ENCODE peak calls at places on chromosome 7, in nine cellular contexts. F, H, S, A, I, J, O, Y and G are unnamed samples. For H3K36me3 and H3K4me1, the result is how much of the 10 kb centered on the place peaks cover.

GRCh38 chr7:30330134-30331111 is 46.0 kb downstream of the ZNRF2 start:
- DNase-seq in I (no peak), O (peak), Y (no peak), F (no peak), J (no peak), H (no peak), S (peak), A (no peak), G (no peak)

GRCh38 chr7:158648787-158649186 is 55.8 kb downstream of the NCAPG2 start:
- DNase-seq in J (no peak), Y (no peak), O (no peak), H (no peak), I (no peak), S (no peak), F (no peak), A (no peak), G (no peak)

GRCh38 chr7:7479275-7479674 is 56.4 kb downstream of the COL28A1 start:
- DNase-seq in S (no peak), F (no peak), Y (no peak), H (no peak), A (no peak), J (no peak), I (no peak), O (no peak), G (no peak)

GRCh38 chr7:33108591-33108930 is 643 bp downstream of the RP9 start:
- DNase-seq in F (no peak), J (no peak), O (no peak), S (peak), I (no peak), Y (no peak), H (no peak), A (peak), G (no peak)

GRCh38 chr7:16989883-16990413 is 108.2 kb upstream of the AGR3 start:
- DNase-seq in S (no peak), F (peak), I (peak), J (peak), O (peak), Y (peak), A (no peak), H (peak), G (no peak)

GRCh38 chr7:131100357-131101054 is 227.2 kb upstream of the MKLN1 start:
- DNase-seq in F (no peak), I (no peak), J (no peak), S (no peak), H (no peak), O (no peak), A (no peak), Y (no peak), G (no peak)

GRCh38 chr7:44964831-44965440 is 13.9 kb downstream of the MYO1G start:
- DNase-seq in O (no peak), Y (no peak), S (no peak), F (no peak), I (no peak), J (no peak), H (no peak), A (no peak), G (peak)

GRCh38 chr7:22216832-22217475 is 140.0 kb downstream of the RAPGEF5 start:
- DNase-seq in I (no peak), H (no peak), S (no peak), J (no peak), Y (no peak), O (no peak), F (no peak), A (no peak), G (no peak)

GRCh38 chr7:80831996-80832395 is 86.9 kb downstream of the SEMA3C start:
- DNase-seq in I (no peak), S (no peak), H (no peak), J (no peak), Y (no peak), A (no peak), F (no peak), O (peak), G (no peak)

GRCh38 chr7:132089356-132089755 is 486.9 kb downstream of the PLXNA4 start:
- DNase-seq in H (no peak), O (no peak), S (no peak), J (no peak), A (no peak), F (no peak), I (no peak), Y (no peak), G (no peak)

GRCh38 chr7:16562456-16563220 is 36.0 kb downstream of the LRRC72 start:
- DNase-seq in Y (no peak), F (no peak), S (no peak), A (no peak), O (no peak), I (no peak), J (no peak), H (no peak), G (no peak)

GRCh38 chr7:64872351-64872750 is 30.7 kb upstream of the ZNF273 start:
- DNase-seq in F (no peak), A (no peak), O (no peak), H (no peak), Y (no peak), I (no peak), S (no peak), J (peak), G (no peak)

GRCh38 chr7:99559276-99559915 is 954 bp downstream of the ZNF655 start:
- DNase-seq in Y (no peak), S (no peak), F (no peak), H (no peak), A (no peak), J (no peak), O (peak), I (no peak), G (no peak)

GRCh38 chr7:99560834-99561734 is 2.6 kb downstream of the ZNF655 start:
- DNase-seq in O (no peak), S (no peak), J (no peak), F (no peak), A (no peak), I (no peak), Y (no peak), H (no peak), G (no peak)

GRCh38 chr7:99557940-99558305 is 519 bp upstream of the ZNF655 start:
- DNase-seq in J (no peak), S (peak), Y (no peak), O (no peak), A (no peak), F (no peak), H (no peak), I (no peak), G (no peak)

GRCh38 chr7:99557196-99557607 is 1.2 kb upstream of the ZNF655 start:
- DNase-seq in I (no peak), Y (no peak), J (no peak), S (peak), A (peak), F (no peak), H (no peak), O (peak), G (no peak)

GRCh38 chr7:99558306-99559275 is at the start of gene ZNF655:
- DNase-seq in F (peak), J (peak), S (peak), H (peak), A (peak), O (peak), I (peak), Y (peak), G (peak)
- H3K36me3 ChIP-seq in F (half or more), J (under half), S (half or more), H (under half), A (under half), O (under half), I (half or more), Y (under half), G (under half)

GRCh38 chr7:2520808-2521146 is 1.2 kb downstream of the LFNG start:
- DNase-seq in H (no peak), S (no peak), J (no peak), I (no peak), Y (no peak), O (no peak), F (no peak), A (no peak), G (no peak)

GRCh38 chr7:2520131-2520807 is 695 bp downstream of the LFNG start:
- DNase-seq in I (no peak), J (no peak), Y (no peak), F (peak), O (no peak), S (no peak), A (peak), H (no peak), G (no peak)

GRCh38 chr7:2518737-2519118 is 846 bp upstream of the LFNG start:
- DNase-seq in J (no peak), S (no peak), H (no peak), F (no peak), O (no peak), I (no peak), A (peak), Y (no peak), G (no peak)

GRCh38 chr7:2518101-2518500 is 1.5 kb upstream of the LFNG start:
- DNase-seq in H (no peak), F (no peak), I (no peak), S (no peak), A (no peak), J (no peak), Y (no peak), O (no peak), G (no peak)

DNA sequence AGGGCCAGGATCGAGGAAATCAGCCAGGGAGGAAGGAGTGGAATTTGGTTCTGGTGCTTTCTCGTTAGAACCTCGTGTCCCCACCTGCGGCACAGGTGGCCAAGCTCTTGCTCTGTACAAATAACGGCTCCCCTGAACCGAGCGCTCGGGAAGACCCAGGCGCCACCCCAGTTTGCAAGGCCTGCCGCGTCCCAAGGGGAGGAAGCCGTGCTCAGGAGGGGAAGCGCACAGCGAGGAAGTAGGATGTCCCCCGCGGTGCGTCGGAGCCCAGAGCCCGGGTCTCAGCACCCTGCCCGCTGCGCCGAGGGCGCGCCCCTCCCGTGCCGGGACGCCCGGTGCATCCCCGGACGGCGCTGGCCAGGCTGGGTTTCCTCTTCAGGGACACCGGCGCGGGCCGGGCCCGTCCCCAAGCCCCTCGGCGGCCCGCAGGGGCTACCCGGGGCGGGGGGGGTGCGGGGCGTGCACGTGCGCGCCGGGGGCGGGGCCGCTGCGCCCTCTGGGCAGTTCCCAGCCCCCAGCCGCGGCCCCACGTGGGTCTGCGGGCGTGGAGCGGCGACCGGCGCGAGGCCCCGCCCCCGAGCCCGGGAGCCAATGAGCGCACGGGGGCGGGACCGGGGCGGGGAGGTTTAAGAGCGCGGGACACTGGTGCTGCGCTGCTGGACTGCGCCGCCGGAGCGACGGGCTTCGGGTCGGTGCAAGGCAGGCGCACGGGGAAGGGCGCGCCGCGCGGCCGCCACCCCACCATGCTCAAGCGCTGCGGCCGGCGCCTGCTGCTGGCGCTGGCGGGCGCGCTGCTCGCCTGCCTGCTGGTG is at the start of gene LFNG:
- DNase-seq in I (peak), J (peak), Y (peak), S (peak), H (peak), A (peak), O (peak), F (peak), G (peak)
- TF ChIP-seq CTCF in I (no peak), J (no peak), Y (no peak), S (no peak), H (no peak), A (no peak), O (no peak), F (no peak), G (peak)

DNA sequence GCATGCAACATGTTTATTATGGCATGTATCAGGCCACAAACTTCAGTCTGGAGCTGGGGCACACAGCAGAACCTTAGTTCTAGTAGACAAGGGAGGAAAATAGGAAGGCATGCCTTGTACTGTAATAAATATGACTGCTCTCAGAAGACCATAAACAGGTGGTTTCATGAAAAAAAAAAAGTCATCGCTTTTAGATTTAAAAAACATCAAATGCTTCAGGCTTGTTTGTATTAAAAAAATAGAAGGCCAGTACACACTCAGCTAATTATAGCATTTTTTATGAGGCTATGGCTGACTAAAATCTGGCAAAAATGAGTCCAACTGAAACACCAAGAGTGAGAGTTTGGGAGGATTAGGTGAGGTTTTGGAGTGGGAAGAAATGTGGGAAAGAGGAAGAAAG is 204.1 kb downstream of the JAZF1 start:
- DNase-seq in F (no peak), J (no peak), A (no peak), S (no peak), Y (no peak), H (no peak), O (no peak), I (no peak), G (no peak)
- H3K4me1 ChIP-seq in F (under half), J (under half), A (under half), S (under half), Y (under half), H (under half), O (under half), I (under half), G (under half)

GRCh38 chr7:73463260-73463659 is 29.7 kb downstream of the FZD9 start:
- DNase-seq in I (no peak), S (no peak), F (no peak), H (no peak), J (no peak), O (no peak), Y (no peak), A (no peak), G (no peak)

GRCh38 chr7:73461782-73462285 is 28.3 kb downstream of the FZD9 start:
- DNase-seq in F (no peak), S (no peak), J (no peak), H (no peak), A (no peak), Y (no peak), O (no peak), I (no peak), G (no peak)

DNA sequence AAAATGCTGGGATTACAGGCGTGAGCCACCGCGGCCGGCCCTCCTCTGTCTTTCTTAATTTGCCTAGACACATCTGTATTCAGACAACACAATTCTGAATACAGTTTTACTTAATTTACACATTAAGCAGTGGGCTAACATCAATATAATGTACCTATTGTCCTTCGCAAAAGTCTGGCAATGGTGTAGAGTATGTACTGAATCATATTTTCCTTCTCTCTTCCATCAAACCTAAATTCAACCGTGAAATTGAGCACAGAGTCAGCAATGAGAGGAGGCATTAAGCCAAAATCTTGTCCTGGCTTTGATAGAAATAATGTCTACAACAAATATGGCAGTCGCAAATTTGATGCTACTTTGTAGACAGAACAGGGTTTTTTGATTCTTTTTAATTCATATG is 30.4 kb downstream of the FZD9 start:
- DNase-seq in I (no peak), H (no peak), F (no peak), A (no peak), J (no peak), O (no peak), S (no peak), Y (no peak), G (no peak)
- H3K36me3 ChIP-seq in I (half or more), H (half or more), F (half or more), A (under half), J (under half), O (half or more), S (half or more), Y (under half), G (under half)

DNA sequence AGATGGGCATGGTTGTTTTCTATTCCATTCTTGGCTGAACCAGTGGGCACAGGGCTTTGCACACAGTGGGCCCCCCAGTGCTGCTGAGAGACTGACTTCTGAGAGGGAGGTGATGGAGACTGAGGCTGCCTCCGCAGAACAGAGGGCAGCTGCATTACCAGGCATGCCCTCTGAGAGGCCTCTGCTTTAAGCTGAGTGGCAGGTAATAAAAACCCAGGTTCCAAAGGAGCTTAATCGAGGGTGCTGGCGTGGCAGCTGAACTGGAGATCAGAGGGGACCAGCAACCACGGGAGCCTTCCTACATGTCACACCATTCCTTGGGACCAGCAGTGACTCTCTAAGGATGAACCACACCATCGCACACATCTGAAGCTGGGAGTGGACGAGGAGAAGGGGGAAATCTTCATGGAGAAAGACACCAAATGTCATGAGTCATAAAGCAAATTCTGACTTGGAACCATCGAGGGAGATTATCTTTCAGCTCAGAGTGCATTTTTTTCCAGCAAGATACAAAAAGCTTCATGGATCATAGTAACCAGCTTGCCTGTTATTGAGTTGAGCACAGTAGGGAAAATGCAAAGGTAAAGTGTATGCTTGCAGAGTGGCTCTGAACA is 24.6 kb downstream of the HIPK2 start:
- DNase-seq in H (no peak), F (no peak), J (no peak), S (no peak), I (no peak), Y (no peak), A (no peak), O (peak), G (no peak)
- TF ChIP-seq CTCF in H (peak), F (no peak), J (no peak), S (peak), I (no peak), Y (peak), A (peak), O (peak), G (peak)

GRCh38 chr7:76354981-76355730 is 3.6 kb downstream of the YWHAG start:
- DNase-seq in I (no peak), J (no peak), O (no peak), H (no peak), A (no peak), S (no peak), Y (no peak), F (no peak), G (no peak)
- H3K4me1 ChIP-seq in I (half or more), J (under half), O (under half), H (half or more), A (under half), S (under half), Y (half or more), F (under half), G (under half)

GRCh38 chr7:152178405-152179058 is 153.1 kb downstream of the GALNT11 start:
- DNase-seq in Y (no peak), J (no peak), H (no peak), A (no peak), S (no peak), O (no peak), F (no peak), I (no peak), G (no peak)
- H3K36me3 ChIP-seq in Y (under half), J (under half), H (half or more), A (under half), S (half or more), O (under half), F (half or more), I (half or more), G (under half)